ENCODE peak calls at places on chromosomes 2 and 18, in four cellular contexts. X is GM06990, N is PC-3, A is astrocyte of the spinal cord. V is an unnamed sample.

GRCh38 chr18:21315741-21316187 is 73.7 kb downstream of the GREB1L start:
- DNase-seq in X (no peak), N (no peak), A (no peak), V (no peak)

GRCh38 chr2:36409971-36410370 is 54.4 kb downstream of the CRIM1 start:
- DNase-seq in X (no peak), N (no peak), A (no peak), V (no peak)

GRCh38 chr2:127737892-127738291 is 36.6 kb downstream of the SFT2D3 start:
- DNase-seq in X (no peak), N (no peak), A (no peak), V (peak; percentile 56)

GRCh38 chr2:199987586-199987985 is 32.2 kb downstream of the MAIP1 start:
- DNase-seq in X (no peak), N (no peak), A (no peak), V (no peak)

GRCh38 chr2:132037527-132038178 is 124.1 kb downstream of the ANKRD30BL start:
- DNase-seq in X (peak; percentile 14), N (no peak), A (peak; percentile 5), V (peak; percentile 4)

GRCh38 chr2:120677696-120678095 is 58.0 kb upstream of the GLI2 start:
- DNase-seq in X (no peak), N (no peak), A (no peak), V (no peak)

GRCh38 chr18:11145413-11146191 is 3.8 kb downstream of the PIEZO2 start:
- DNase-seq in X (no peak), N (no peak), A (no peak), V (no peak)

GRCh38 chr2:160332318-160332717 is 132.2 kb upstream of the ITGB6 start:
- DNase-seq in X (no peak), N (peak; percentile 37), A (peak; percentile 35), V (peak; percentile 46)

GRCh38 chr2:27091746-27092695 is 5.4 kb downstream of the KHK start:
- DNase-seq in X (no peak), N (no peak), A (no peak), V (no peak)

GRCh38 chr2:128783896-128784295 is 465.2 kb upstream of the HS6ST1 start:
- DNase-seq in X (no peak), N (no peak), A (no peak), V (no peak)

GRCh38 chr2:204024503-204024902 is 87.9 kb downstream of the ICOS start:
- DNase-seq in X (no peak), N (peak; percentile 68), A (peak; percentile 35), V (peak; percentile 61)

GRCh38 chr2:152349416-152349815 is 14.4 kb downstream of the FMNL2 start:
- DNase-seq in X (no peak), N (no peak), A (no peak), V (no peak)

DNA sequence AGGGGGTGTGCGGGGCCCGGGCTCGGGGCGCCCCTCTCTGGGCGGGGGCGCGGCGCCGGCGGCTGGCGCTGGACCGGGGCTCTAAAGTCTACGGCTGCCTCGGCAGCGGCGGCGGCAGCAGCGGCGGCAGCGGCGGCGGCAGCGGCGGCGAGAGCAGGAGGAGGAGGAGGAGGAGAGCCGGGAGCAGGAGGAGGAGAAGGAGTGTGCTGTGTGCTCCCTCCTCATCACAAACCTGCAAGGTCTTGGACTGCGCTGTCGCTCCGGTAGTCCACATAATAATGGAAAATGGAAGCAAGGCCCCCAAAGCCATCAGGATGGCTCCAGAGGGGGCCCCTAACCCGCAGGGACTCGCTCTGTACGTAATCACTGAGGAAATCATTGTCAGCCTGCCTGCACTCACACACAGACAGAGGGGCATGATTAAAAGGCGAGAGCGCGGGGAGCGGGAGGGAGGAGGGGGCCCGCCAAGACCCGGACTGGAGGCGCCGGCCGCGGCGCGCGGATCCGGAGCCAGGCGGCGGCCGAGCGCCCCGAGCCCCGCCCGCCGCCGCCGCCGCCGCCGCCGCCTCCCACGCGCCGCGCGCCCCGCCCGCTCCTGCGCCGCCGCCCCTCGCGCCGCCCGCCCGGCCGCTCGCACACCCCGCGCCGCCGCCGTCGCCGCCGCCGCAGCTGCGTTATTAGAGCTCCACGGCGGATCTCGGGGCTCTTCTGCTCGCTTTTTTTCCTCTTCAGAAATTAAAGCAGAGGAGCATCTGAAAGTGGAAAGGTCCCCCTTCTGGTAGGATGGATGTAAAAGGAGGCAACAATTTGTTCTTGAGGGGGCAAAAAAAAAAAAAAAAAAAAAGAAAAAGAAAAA is at the start of gene ZNF521:
- DNase-seq in X (peak; percentile 73), N (peak; percentile 51), A (peak; percentile 93), V (peak; percentile 65)
- TF ChIP-seq CTCF in X (no peak), N (peak; percentile 27), A (peak; percentile 42), V (peak; percentile 17)

GRCh38 chr2:172427990-172428840 is 829 bp downstream of the ITGA6 start:
- DNase-seq in X (peak; percentile 6), N (peak; percentile 56), A (peak; percentile 37), V (no peak)
- TF ChIP-seq CTCF in X (peak; percentile 25), N (peak; percentile 29), A (peak; percentile 24), V (no peak)

GRCh38 chr18:37266290-37266689 is 299.3 kb downstream of the CELF4 start:
- DNase-seq in X (no peak), N (no peak), A (no peak), V (no peak)
- TF ChIP-seq CTCF in X (peak; percentile 43), N (peak; percentile 13), A (no peak), V (peak; percentile 9)

GRCh38 chr2:148303166-148303565 is 282.3 kb downstream of the MBD5 start:
- DNase-seq in X (no peak), N (no peak), A (peak; percentile 50), V (no peak)

GRCh38 chr2:148299616-148300015 is 278.7 kb downstream of the MBD5 start:
- DNase-seq in X (no peak), N (no peak), A (no peak), V (no peak)

GRCh38 chr2:148300534-148300933 is 279.6 kb downstream of the MBD5 start:
- DNase-seq in X (no peak), N (no peak), A (no peak), V (no peak)

GRCh38 chr2:148302526-148302925 is 281.6 kb downstream of the MBD5 start:
- DNase-seq in X (no peak), N (no peak), A (no peak), V (no peak)

GRCh38 chr2:148301362-148301761 is 280.5 kb downstream of the MBD5 start:
- DNase-seq in X (no peak), N (no peak), A (no peak), V (no peak)
- TF ChIP-seq CTCF in X (no peak), N (no peak), A (no peak), V (no peak)

GRCh38 chr2:54457326-54458023 is 1.3 kb downstream of the SPTBN1 start:
- DNase-seq in X (peak; percentile 43), N (peak; percentile 55), A (no peak), V (peak; percentile 6)
- TF ChIP-seq CTCF in X (no peak), N (no peak), A (no peak), V (no peak)

GRCh38 chr2:237025090-237025865 is 60.4 kb upstream of the COPS8 start:
- DNase-seq in X (no peak), N (peak; percentile 94), A (peak; percentile 87), V (peak; percentile 90)
- TF ChIP-seq CTCF in X (no peak), N (no peak), A (no peak), V (no peak)